ENCODE peak calls at places on chromosomes 6 and 20, in seven cellular contexts. D, U, J, X, A, T and G are unnamed samples.

GRCh38 chr20:62732766-62733165 is 24.1 kb downstream of the NTSR1 start:
- DNase-seq in D (no peak), U (no peak), J (no peak), X (no peak), A (no peak), T (no peak), G (no peak)

GRCh38 chr20:24735263-24735662 is 213.8 kb upstream of the CST7 start:
- DNase-seq in D (no peak), U (no peak), J (no peak), X (peak; percentile 42), A (no peak), T (no peak), G (no peak)

GRCh38 chr6:43426928-43427405 is 374 bp upstream of the ABCC10 start:
- DNase-seq in D (no peak), U (no peak), J (no peak), X (no peak), A (no peak), T (no peak), G (no peak)

GRCh38 chr20:35610833-35611427 is 4.7 kb upstream of the SPAG4 start:
- DNase-seq in D (no peak), U (no peak), J (peak; percentile 28), X (peak; percentile 32), A (no peak), T (no peak), G (no peak)

GRCh38 chr6:583116-583515 is 73.8 kb downstream of the HUS1B start:
- DNase-seq in D (no peak), U (no peak), J (no peak), X (no peak), A (no peak), T (no peak), G (no peak)

GRCh38 chr6:149898966-149899365 is 1.1 kb upstream of the RAET1E start:
- DNase-seq in D (no peak), U (no peak), J (no peak), X (no peak), A (no peak), T (no peak), G (no peak)

GRCh38 chr6:154319231-154319858 is 37.3 kb downstream of the IPCEF1 start:
- DNase-seq in D (no peak), U (no peak), J (peak; percentile 61), X (no peak), A (no peak), T (no peak), G (peak; percentile 61)

GRCh38 chr20:39855799-39856198 is 833.2 kb downstream of the MAFB start:
- DNase-seq in D (no peak), U (no peak), J (peak; percentile 7), X (no peak), A (no peak), T (no peak), G (peak; percentile 36)

GRCh38 chr6:142987490-142987889 is 42.5 kb upstream of the HIVEP2 start:
- DNase-seq in D (no peak), U (no peak), J (no peak), X (no peak), A (no peak), T (no peak), G (no peak)

GRCh38 chr6:101597711-101598110 is 204.2 kb downstream of the GRIK2 start:
- DNase-seq in D (no peak), U (peak; percentile 47), J (peak; percentile 86), X (no peak), A (no peak), T (no peak), G (peak; percentile 54)

GRCh38 chr6:106745396-106745795 is 116.0 kb downstream of the QRSL1 start:
- DNase-seq in D (no peak), U (no peak), J (no peak), X (no peak), A (no peak), T (no peak), G (no peak)